ENCODE peak calls at places on chromosomes 12 and 14, in four cellular contexts. One of them, this sample, is unnamed.
A peak's percentile ranks its signal among the peaks of the same experiment; 100 is the strongest.

GRCh38 chr14:61341275-61342210 is 20.2 kb downstream of the PRKCH start:
- DNase-seq in ovary: no peak
- DNase-seq in GM12891: no peak
- DNase-seq in H1: no peak
- DNase-seq in this sample: no peak

GRCh38 chr12:96398422-96399080 is 1.7 kb downstream of the CDK17 start:
- DNase-seq in ovary: no peak
- DNase-seq in GM12891: no peak
- DNase-seq in H1: no peak
- DNase-seq in this sample: no peak

GRCh38 chr14:50452979-50453705 is 56.5 kb upstream of the CDKL1 start:
- DNase-seq in ovary: no peak
- DNase-seq in GM12891: no peak
- DNase-seq in H1: no peak
- DNase-seq in this sample: no peak

GRCh38 chr14:74085828-74086227 is 1.1 kb downstream of the LIN52 start:
- DNase-seq in ovary: no peak
- DNase-seq in GM12891: peak; percentile 15
- DNase-seq in H1: no peak
- DNase-seq in this sample: no peak

GRCh38 chr12:79262938-79263337 is 398.4 kb downstream of the SYT1 start:
- DNase-seq in ovary: no peak
- DNase-seq in GM12891: no peak
- DNase-seq in H1: no peak
- DNase-seq in this sample: no peak

GRCh38 chr12:19941096-19941495 is 427.2 kb upstream of the PDE3A start:
- DNase-seq in ovary: no peak
- DNase-seq in GM12891: no peak
- DNase-seq in H1: no peak
- DNase-seq in this sample: no peak

GRCh38 chr14:73771848-73772705 is 57.9 kb upstream of the PNMA1 start:
- DNase-seq in ovary: peak; percentile 84
- DNase-seq in GM12891: no peak
- DNase-seq in H1: peak; percentile 71
- DNase-seq in this sample: no peak

GRCh38 chr12:80709811-80710726 is 2.6 kb downstream of the MYF6 start:
- DNase-seq in ovary: no peak
- DNase-seq in GM12891: no peak
- DNase-seq in H1: peak; percentile 65
- DNase-seq in this sample: no peak

GRCh38 chr12:131536337-131536736 is 174.6 kb upstream of the SFSWAP start:
- DNase-seq in ovary: no peak
- DNase-seq in GM12891: no peak
- DNase-seq in H1: no peak
- DNase-seq in this sample: no peak

GRCh38 chr14:36516719-36517241 is 3.3 kb downstream of the NKX2-1 start:
- DNase-seq in ovary: no peak
- DNase-seq in GM12891: no peak
- DNase-seq in H1: peak; percentile 50
- DNase-seq in this sample: peak; percentile 51

DNA sequence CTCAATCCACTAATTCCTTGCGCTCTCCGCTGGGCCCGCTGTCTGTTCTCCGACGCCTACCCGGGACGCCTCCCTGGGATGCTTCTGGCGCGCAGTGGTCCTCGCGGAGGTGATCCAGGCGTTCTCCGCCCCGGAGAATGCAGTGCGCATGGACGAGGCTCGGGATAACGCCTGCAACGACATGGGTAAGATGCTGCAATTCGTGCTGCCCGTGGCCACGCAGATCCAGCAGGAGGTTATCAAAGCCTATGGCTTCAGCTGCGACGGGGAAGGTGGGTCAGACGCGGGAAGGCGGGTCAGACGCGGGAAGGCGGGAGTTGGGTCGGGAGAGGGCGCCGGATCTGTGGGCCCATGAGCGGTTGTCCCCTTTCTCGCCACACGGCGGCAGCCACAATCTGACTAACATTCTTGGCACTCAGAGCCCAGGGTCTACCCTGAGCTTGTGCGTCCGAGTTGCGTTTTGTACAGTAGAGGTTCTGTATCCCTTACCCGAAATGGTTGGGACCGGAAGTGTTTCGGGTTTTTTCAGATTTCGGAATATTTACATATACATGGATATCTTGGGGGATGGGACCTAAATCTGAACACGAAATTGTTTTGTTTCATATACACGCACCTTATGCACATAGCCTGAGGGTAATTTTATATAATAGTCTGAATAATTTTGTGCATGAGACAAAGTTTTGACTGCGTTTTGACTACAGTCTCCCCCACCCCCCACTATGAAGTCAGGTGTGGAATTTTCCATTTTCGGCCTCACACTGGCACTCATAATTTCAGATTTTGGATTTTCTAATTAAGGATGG is 762 bp downstream of the C12orf57 start:
- DNase-seq in ovary: peak; percentile 96
- DNase-seq in GM12891: peak; percentile 73
- DNase-seq in H1: no peak
- DNase-seq in this sample: peak; percentile 96
- TF ChIP-seq POLR2A in ovary: peak; percentile 70
- TF ChIP-seq POLR2A in GM12891: no peak
- TF ChIP-seq POLR2A in H1: no peak
- TF ChIP-seq POLR2A in this sample: peak; percentile 23

GRCh38 chr14:24145700-24146621 is at the start of gene PSME2:
- DNase-seq in ovary: no peak
- DNase-seq in GM12891: no peak
- DNase-seq in H1: no peak
- DNase-seq in this sample: no peak
- TF ChIP-seq POLR2A in ovary: no peak
- TF ChIP-seq POLR2A in GM12891: peak; percentile 78
- TF ChIP-seq POLR2A in H1: no peak
- TF ChIP-seq POLR2A in this sample: peak; percentile 41

DNA sequence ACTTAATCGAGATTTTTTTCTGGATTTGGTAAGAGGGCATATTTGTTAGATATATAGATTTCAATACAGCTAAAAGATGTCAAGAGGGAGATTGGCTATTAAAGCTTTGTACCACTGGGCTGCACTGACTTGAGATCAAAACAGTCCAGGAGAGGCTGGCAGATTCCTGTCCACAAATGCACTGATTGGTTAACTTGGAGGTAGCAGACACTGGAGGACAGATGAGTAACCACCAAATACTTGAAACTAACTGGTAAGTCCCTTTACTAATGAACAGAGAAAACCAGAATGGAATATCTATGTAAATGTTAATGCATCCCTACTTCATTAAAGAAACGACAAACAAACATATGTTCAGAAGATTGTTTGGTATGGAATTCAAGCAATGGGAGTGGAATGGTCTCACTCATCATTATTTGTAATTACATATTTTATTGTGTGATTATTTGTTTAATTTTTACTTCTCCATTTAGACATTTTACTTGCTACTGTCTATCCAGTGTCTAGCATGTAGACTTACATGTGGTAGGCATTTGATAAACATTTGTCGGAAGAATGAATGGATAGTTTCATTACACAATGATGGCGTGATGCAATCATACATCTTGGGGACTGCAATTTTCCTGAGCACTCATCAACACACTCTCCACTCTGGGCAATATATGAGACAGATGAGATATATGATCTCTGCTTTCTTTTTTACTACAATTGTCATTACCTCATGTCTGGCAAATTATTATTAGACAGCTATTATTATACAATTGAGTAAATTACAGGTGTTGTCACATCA is 416.4 kb downstream of the LRIG3 start:
- DNase-seq in ovary: no peak
- DNase-seq in GM12891: no peak
- DNase-seq in H1: no peak
- DNase-seq in this sample: no peak
- TF ChIP-seq POLR2A in ovary: no peak
- TF ChIP-seq POLR2A in GM12891: no peak
- TF ChIP-seq POLR2A in H1: no peak
- TF ChIP-seq POLR2A in this sample: no peak

DNA sequence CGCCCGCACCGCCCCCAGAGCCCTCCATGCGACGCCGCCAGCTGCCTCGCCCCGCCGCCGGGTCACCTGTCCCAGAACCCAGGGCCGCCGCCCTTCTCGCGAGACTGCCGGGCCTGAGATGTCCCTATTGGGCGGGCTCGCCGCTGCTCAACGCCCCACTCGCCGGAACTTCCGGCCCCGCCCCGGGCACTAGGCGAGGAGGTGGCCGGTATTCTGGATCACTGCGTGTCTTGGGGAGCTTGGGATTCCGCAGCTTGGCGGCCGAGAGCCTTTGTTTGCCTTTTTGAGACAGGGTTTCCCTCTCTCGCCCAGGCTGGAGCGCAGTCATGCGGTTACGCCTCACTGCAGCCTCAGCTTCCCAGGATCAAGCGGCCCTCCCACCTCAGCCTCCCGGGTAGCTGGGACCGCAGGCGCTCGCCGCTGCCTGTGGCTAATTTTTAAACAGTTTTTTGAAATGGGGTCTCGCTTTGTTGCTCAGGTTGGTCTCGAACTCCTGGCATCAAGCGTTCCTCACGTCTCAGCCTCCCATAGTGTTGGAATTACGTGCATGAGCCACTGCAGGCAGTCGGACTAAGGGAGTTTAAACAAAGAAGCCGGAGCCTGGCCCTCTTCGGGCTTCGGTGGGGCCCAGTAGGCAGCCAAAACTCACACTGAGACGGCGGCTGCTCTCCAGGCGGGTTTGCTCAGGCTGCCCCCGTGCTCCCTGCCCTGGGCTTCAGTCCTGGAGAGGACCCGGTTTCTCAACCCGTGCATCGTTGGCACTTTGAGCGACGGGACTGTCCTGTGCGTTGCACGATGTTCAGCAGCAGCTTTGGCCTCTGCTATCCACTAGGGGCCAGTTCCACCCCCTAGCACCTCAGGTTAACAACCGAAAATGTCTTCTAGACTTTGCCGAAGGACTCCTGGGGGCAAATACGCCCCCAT is at the start of gene SLC15A4:
- DNase-seq in ovary: peak; percentile 96
- DNase-seq in GM12891: peak; percentile 95
- DNase-seq in H1: peak; percentile 95
- DNase-seq in this sample: peak; percentile 98
- TF ChIP-seq POLR2A in ovary: peak; percentile 88
- TF ChIP-seq POLR2A in GM12891: peak; percentile 93
- TF ChIP-seq POLR2A in H1: peak; percentile 95
- TF ChIP-seq POLR2A in this sample: peak; percentile 83

GRCh38 chr12:124938606-124939427 is 24.4 kb upstream of the UBC start:
- DNase-seq in ovary: peak; percentile 78
- DNase-seq in GM12891: no peak
- DNase-seq in H1: no peak
- DNase-seq in this sample: peak; percentile 77
- TF ChIP-seq POLR2A in ovary: peak; percentile 41
- TF ChIP-seq POLR2A in GM12891: no peak
- TF ChIP-seq POLR2A in H1: peak; percentile 60
- TF ChIP-seq POLR2A in this sample: peak; percentile 4

GRCh38 chr12:111056618-111057521 is 136.5 kb upstream of the MYL2 start:
- DNase-seq in ovary: no peak
- DNase-seq in GM12891: peak; percentile 65
- DNase-seq in H1: no peak
- DNase-seq in this sample: peak; percentile 30
- TF ChIP-seq POLR2A in ovary: no peak
- TF ChIP-seq POLR2A in GM12891: no peak
- TF ChIP-seq POLR2A in H1: no peak
- TF ChIP-seq POLR2A in this sample: no peak

GRCh38 chr12:56243731-56244181 is 13.9 kb downstream of the SLC39A5 start:
- DNase-seq in ovary: no peak
- DNase-seq in GM12891: no peak
- DNase-seq in H1: no peak
- DNase-seq in this sample: no peak
- TF ChIP-seq POLR2A in ovary: no peak
- TF ChIP-seq POLR2A in GM12891: no peak
- TF ChIP-seq POLR2A in H1: no peak
- TF ChIP-seq POLR2A in this sample: no peak

DNA sequence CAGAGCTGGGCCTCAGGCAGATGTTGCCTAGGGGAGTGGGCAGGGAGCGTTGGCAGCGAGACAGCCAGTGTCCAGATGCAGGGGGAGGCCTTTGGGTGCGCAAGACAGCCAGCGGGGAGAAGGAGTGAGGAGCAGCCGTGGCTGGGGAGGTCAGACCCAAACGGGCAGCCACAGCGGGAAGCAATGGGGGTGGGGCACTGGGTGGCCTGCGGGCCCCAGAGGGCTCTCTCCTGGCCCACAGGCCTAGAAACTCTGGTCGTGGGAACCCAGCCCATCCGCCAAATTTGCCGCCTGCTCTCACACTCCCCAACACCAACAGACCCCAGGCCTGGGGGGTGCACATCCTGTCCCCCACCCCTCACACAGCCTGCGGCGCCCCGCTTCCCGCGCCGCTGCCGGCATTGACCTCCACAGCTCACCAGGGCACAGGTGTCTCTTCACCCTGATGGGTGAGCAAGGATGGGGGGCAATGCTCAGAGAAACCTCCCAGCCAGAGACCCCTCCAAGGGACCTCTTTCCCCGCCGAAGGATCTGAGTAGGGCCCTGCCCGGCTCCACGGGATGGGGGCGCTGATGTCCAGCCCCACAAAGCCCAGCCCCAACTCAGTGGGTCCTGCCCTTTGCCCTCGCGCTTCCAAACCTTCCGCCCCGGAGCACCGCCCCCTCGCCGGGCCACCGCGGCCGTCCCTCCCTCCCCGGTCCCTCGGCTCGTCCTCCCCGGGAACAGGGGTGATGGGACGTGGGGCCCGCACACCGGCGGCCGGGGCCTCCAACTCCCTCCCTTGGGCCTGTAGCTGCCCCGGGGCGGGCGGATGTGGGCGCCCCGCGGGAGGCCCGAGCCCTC is 781 bp downstream of the HDAC7 start:
- DNase-seq in ovary: peak; percentile 77
- DNase-seq in GM12891: no peak
- DNase-seq in H1: peak; percentile 84
- DNase-seq in this sample: peak; percentile 94
- TF ChIP-seq POLR2A in ovary: peak; percentile 23
- TF ChIP-seq POLR2A in GM12891: no peak
- TF ChIP-seq POLR2A in H1: peak; percentile 17
- TF ChIP-seq POLR2A in this sample: peak; percentile 59

GRCh38 chr12:6451348-6452244 is at the start of gene TAPBPL:
- DNase-seq in ovary: peak; percentile 80
- DNase-seq in GM12891: peak; percentile 68
- DNase-seq in H1: peak; percentile 73
- DNase-seq in this sample: peak; percentile 92
- TF ChIP-seq POLR2A in ovary: peak; percentile 40
- TF ChIP-seq POLR2A in GM12891: no peak
- TF ChIP-seq POLR2A in H1: no peak
- TF ChIP-seq POLR2A in this sample: peak; percentile 68